ENCODE peak calls at places on chromosomes 3 and 15, in nine cellular contexts. Z is cardiac muscle cell; D is left ventricle myocardium inferior; N is coronary artery; J is vagina; X is CD8-positive, alpha-beta T cell; F is heart left ventricle; H is ovary; W is tibial nerve. I is an unnamed sample.
A peak's percentile ranks its signal among the peaks of the same experiment; 100 is the strongest.

GRCh38 chr3:186075931-186076567 is 32.8 kb downstream of the ETV5 start:
- DNase-seq in N (no peak), J (no peak), W (no peak), Z (no peak), X (no peak), H (no peak), F (no peak), D (no peak), I (no peak)

GRCh38 chr3:103184772-103185171 is 750.0 kb downstream of the ZPLD1 start:
- DNase-seq in W (no peak), X (no peak), F (no peak), H (no peak), D (no peak), N (no peak), J (no peak), Z (no peak), I (no peak)

GRCh38 chr3:14133188-14133800 is 8.4 kb downstream of the TMEM43 start:
- DNase-seq in F (no peak), Z (no peak), H (no peak), W (no peak), N (no peak), D (no peak), J (no peak), X (no peak), I (no peak)

GRCh38 chr15:42138968-42139386 is 17.5 kb downstream of the PLA2G4F start:
- DNase-seq in W (no peak), Z (no peak), X (no peak), J (peak; percentile 47), F (no peak), H (no peak), D (no peak), N (no peak), I (peak; percentile 8)

GRCh38 chr3:165613019-165613418 is 224.2 kb downstream of the BCHE start:
- DNase-seq in Z (no peak), H (no peak), N (no peak), X (no peak), D (no peak), J (no peak), F (no peak), W (no peak), I (no peak)

GRCh38 chr3:154571827-154572226 is 141.8 kb upstream of the GPR149 start:
- DNase-seq in D (no peak), F (no peak), N (no peak), X (no peak), H (no peak), Z (no peak), W (no peak), J (no peak), I (no peak)

GRCh38 chr15:74725845-74726773 is 781 bp upstream of the CYP1A1 start:
- DNase-seq in X (peak; percentile 41), Z (peak; percentile 9), H (peak; percentile 23), D (peak; percentile 37), N (no peak), F (peak; percentile 54), J (no peak), W (no peak), I (peak; percentile 31)

GRCh38 chr15:55518641-55519040 is 10.6 kb upstream of the DNAAF4 start:
- DNase-seq in D (no peak), F (no peak), Z (no peak), H (no peak), X (no peak), J (no peak), W (no peak), N (no peak), I (no peak)

GRCh38 chr15:26177816-26178215 is 314.7 kb upstream of the ATP10A start:
- DNase-seq in X (no peak), H (no peak), N (no peak), W (no peak), J (no peak), F (no peak), D (no peak), Z (no peak), I (no peak)

DNA sequence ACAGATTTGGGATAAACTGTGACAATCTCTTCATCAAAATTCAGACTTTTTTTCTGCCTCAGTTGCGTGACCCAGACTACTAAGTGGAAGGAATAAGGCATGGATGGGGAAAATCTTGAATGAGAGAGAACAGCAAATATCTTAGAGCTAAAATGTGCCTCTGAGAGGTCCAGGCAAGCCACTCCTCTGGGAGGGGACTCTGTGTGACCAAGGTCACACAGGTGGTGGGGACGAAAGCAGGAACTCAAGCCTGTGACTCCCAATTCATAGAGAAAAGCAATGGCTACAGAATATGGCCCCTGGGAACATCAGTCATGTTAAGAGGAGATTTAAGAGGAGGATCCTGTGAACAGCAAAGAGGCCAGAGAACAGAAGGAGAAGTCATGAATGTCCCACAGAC is 268.1 kb downstream of the FOXP1 start:
- DNase-seq in X (no peak), H (no peak), J (no peak), D (no peak), F (no peak), Z (no peak), N (no peak), W (no peak), I (no peak)
- H3K27ac ChIP-seq in X (no peak overlapping the region), H (no peak overlapping the region), J (no peak overlapping the region), D (no peak overlapping the region), F (no peak overlapping the region), Z (no peak overlapping the region), N (no peak overlapping the region), W (no peak overlapping the region), I (no peak overlapping the region)

DNA sequence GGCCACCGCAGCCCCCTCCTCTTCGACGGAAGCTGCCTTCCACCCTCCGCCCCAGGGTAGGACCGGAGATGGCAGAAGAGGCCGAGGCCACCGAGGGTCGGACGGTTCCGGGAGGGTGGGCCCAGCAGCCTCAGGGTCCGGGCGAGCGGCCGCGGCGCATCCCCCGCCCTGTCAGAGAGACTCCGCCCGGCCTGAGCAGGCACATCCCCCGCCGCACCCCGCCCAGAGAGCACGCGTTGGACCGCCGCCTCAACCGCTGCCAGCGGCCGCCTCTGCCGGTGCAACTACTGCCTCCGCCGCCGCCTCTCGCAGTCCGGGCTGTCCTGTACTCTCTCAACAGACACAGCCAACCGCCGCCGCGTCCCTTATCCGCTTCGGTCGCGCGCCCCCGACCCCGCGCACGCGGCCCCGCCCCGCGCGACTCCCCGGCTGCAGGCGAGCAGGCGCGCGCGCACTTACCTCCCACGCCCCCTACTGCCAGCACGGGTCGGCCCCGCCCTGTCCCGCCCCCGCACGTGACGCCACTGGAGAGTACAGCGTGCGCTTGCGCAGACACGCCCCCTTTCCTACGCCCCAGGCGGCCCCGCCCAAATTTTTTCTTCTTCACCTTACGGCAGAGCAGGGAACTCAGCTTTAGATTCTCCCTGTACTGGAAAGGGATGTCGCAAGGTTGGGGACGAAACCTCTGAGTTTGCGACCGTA is at the start of gene MYO9A:
- DNase-seq in Z (peak; percentile 99), X (peak; percentile 98), F (peak; percentile 97), J (peak; percentile 99), W (peak; percentile 97), D (peak; percentile 98), N (peak; percentile 98), H (peak; percentile 98), I (peak; percentile 97)
- TF ChIP-seq CTCF in Z (no peak), X (no peak), F (peak; percentile 41), J (no peak), W (peak; percentile 48), D (peak; percentile 26), N (no peak), H (peak; percentile 13), I (peak; percentile 6)

DNA sequence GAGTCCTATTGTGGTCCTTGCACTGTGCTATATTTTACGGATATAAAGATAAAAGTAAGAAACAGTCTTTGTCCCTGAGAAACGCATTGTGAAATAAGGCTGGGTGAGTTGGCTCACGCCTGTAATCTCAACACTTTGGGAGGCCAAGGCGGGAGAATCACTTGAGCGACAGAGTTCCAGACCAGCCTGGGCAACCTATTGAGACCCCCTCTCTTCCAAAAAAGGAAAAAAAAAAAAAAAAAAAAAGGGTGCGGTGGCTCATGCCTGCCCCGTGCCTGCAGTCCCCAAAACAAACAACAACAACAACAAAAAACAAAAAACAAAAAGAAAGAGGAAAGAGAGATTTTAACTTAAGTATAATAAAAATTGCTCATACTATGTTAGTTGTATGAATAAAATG is 555 bp upstream of the FNDC3B start:
- DNase-seq in N (no peak), J (no peak), X (no peak), W (no peak), F (no peak), Z (peak; percentile 81), D (no peak), H (peak; percentile 69), I (no peak)
- H3K27ac ChIP-seq in N (peak overlapping the region; percentile 100), J (peak overlapping the region; percentile 98), X (no peak overlapping the region), W (peak overlapping the region; percentile 96), F (peak overlapping the region; percentile 100), Z (peak overlapping the region; percentile 95), D (peak overlapping the region; percentile 99), H (no peak overlapping the region), I (peak overlapping the region; percentile 91)

DNA sequence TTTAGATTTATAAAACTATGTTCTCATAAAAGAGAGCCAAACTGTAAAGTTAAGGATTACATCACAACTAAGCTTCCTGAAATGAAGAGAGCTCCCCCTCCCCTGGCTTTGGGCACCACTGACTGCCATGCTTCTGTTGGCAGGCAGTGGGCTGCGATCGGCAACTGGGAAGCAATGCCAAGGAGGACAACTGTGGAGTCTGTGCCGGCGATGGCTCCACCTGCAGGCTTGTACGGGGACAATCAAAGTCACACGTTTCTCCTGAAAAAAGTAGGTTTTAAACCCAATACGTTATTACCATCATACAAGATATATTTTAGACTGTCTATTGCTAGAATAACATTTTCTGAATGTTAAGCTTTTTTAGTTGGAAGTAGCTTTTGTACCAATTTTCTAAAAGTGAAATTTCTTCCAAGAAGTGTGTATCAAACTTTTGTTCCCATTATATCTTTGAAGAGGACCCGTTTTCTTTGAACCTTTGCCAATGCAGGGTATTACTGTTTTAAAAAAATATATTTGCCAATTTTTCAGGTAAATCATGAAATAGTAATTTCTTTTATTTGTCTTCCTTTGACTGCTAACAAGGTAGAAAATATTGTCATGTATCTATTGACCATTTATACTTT is 184.1 kb downstream of the ADAMTSL3 start:
- DNase-seq in D (no peak), J (peak; percentile 42), H (peak; percentile 56), F (peak; percentile 42), N (no peak), X (no peak), W (no peak), Z (peak; percentile 46), I (peak; percentile 50)
- TF ChIP-seq CTCF in D (peak; percentile 61), J (no peak), H (no peak), F (peak; percentile 56), N (no peak), X (no peak), W (peak; percentile 38), Z (peak; percentile 47), I (peak; percentile 63)

GRCh38 chr15:66388576-66388975 is 1.9 kb downstream of the MAP2K1 start:
- DNase-seq in H (no peak), F (no peak), X (no peak), J (no peak), W (no peak), N (no peak), D (no peak), Z (no peak), I (no peak)

GRCh38 chr15:66388057-66388363 is 1.3 kb downstream of the MAP2K1 start:
- DNase-seq in Z (no peak), J (no peak), W (no peak), D (no peak), N (no peak), H (no peak), X (no peak), F (no peak), I (no peak)

GRCh38 chr15:66389098-66389858 is 2.6 kb downstream of the MAP2K1 start:
- DNase-seq in X (no peak), J (no peak), H (no peak), F (no peak), N (no peak), W (no peak), D (no peak), Z (no peak), I (no peak)

GRCh38 chr15:66390670-66391069 is 4.0 kb downstream of the MAP2K1 start:
- DNase-seq in X (peak; percentile 18), F (no peak), N (no peak), J (no peak), W (no peak), Z (peak; percentile 22), D (no peak), H (no peak), I (no peak)

GRCh38 chr15:66389859-66390382 is 3.2 kb downstream of the MAP2K1 start:
- DNase-seq in X (no peak), D (no peak), F (no peak), J (no peak), H (no peak), N (no peak), W (no peak), Z (no peak), I (no peak)
- H3K27ac ChIP-seq in X (peak overlapping the region; percentile 37), D (no peak overlapping the region), F (no peak overlapping the region), J (no peak overlapping the region), H (no peak overlapping the region), N (no peak overlapping the region), W (no peak overlapping the region), Z (no peak overlapping the region), I (no peak overlapping the region)